ENCODE peak calls at places on chromosomes 13 and 19, in six cellular contexts. R is cardiac fibroblast, A is bronchial epithelial cell, U is NB4, Z is choroid plexus epithelial cell, F is GM12864. X is an unnamed sample.

GRCh38 chr19:4803736-4804695 is 12.5 kb downstream of the FEM1A start:
- DNase-seq in U (peak; percentile 66), Z (peak; percentile 47), R (peak; percentile 51), F (no peak), A (no peak), X (no peak)

GRCh38 chr19:15175609-15176008 is 25.2 kb downstream of the NOTCH3 start:
- DNase-seq in R (no peak), F (no peak), A (no peak), U (no peak), Z (no peak), X (no peak)

GRCh38 chr13:77506874-77507273 is 28.6 kb upstream of the SCEL start:
- DNase-seq in A (no peak), F (no peak), R (peak; percentile 1), U (peak; percentile 37), Z (peak; percentile 28), X (no peak)

GRCh38 chr13:97892717-97893116 is 60.8 kb upstream of the IPO5 start:
- DNase-seq in A (peak; percentile 70), F (no peak), Z (peak; percentile 38), U (no peak), R (peak; percentile 18), X (no peak)

GRCh38 chr19:41447732-41448332 is 4.9 kb downstream of the ERICH4 start:
- DNase-seq in F (no peak), R (no peak), Z (no peak), A (no peak), U (no peak), X (no peak)

GRCh38 chr19:18097217-18097992 is at the start of gene MAST3:
- DNase-seq in Z (peak; percentile 86), F (no peak), A (peak; percentile 53), R (peak; percentile 89), U (peak; percentile 87), X (peak; percentile 30)

GRCh38 chr19:34959021-34959420 is 5.0 kb downstream of the ZNF792 start:
- DNase-seq in A (no peak), R (no peak), U (no peak), F (no peak), Z (no peak), X (no peak)

GRCh38 chr19:43505186-43505456 is 575 bp upstream of the PHLDB3 start:
- DNase-seq in A (no peak), U (no peak), Z (no peak), R (no peak), F (no peak), X (no peak)

GRCh38 chr13:110126391-110126961 is 180.5 kb downstream of the COL4A1 start:
- DNase-seq in Z (peak; percentile 97), A (peak; percentile 97), R (peak; percentile 94), U (peak; percentile 59), F (no peak), X (no peak)

GRCh38 chr19:18091217-18091608 is 4.5 kb upstream of the IL12RB1 start:
- DNase-seq in Z (no peak), A (no peak), R (no peak), U (peak; percentile 81), F (peak; percentile 69), X (no peak)

GRCh38 chr19:51354742-51355148 is 11.4 kb downstream of the ETFB start:
- DNase-seq in Z (peak; percentile 57), U (no peak), R (peak; percentile 61), F (no peak), A (no peak), X (no peak)

GRCh38 chr19:3343619-3344502 is 22.5 kb upstream of the NFIC start:
- DNase-seq in Z (peak; percentile 89), A (peak; percentile 74), R (peak; percentile 94), U (peak; percentile 93), F (peak; percentile 60), X (peak; percentile 47)
- TF ChIP-seq CTCF in Z (no peak), A (peak; percentile 16), R (no peak), U (no peak), F (peak; percentile 13), X (no peak)

DNA sequence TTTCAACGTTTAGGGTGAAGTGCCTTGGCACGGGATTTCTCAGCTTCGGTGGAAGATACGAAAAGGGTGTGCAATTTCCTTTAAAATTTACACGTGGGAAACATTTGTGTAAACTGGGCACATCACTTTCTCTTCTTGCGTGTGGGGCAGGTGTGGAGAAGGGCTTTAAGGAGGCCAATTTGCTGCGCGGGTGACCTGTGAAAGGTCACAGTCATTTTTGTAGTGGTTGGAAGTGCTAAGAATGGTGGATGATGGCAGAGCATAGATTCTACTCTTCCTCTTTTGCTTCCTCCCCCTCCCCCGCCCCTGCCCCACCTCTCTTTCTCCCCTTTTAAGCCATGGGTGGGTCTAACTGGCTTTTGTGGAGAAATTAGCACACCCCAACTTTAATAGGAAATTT is 7.2 kb downstream of the SLITRK5 start:
- DNase-seq in U (no peak), A (no peak), Z (no peak), R (no peak), F (no peak), X (no peak)
- H3K4me3 ChIP-seq in U (no peak overlapping the region), A (no peak overlapping the region), Z (peak overlapping the region; percentile 58), R (no peak overlapping the region), F (no peak overlapping the region), X (peak overlapping the region; percentile 43)

DNA sequence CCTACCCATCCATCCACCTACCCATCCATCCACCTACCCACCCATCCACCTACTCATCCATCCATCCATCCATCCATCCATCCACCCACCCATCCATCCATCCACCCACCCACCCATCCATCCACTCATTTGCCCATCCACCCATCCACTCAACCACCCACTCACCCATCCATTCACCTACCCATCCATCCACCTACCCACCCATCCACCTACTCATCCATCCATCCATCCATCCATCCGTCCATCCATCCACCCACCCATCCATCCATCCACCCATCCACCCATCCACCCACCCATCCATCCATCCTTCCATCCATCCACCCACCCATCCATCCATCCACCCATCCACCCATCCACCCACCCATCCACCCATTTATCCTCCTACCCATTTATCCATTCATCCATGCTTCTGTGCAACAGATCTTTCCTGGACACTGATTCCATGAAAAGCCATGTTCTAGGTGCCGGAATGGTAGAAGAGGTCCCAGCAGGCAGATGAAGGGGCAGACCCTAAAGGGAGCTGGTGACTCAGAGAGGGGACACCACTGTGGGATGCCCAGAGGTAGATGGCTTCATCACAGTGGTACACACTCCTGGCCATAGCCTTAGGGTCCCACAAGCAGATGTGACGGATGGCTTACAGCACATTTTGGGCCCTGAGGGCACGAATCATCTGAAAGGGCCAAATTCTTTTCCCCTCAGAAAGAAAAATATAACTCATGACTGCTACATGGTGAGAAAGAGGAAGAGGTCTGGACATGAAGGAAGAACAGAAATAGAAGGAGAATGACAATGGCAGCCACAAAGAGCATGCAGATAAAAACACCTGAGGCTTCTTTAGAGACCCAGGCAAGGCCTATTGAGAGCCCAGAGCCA is 76.0 kb downstream of the KCTD15 start:
- DNase-seq in U (peak; percentile 12), R (no peak), Z (no peak), F (no peak), A (peak; percentile 76), X (no peak)
- TF ChIP-seq CTCF in U (no peak), R (no peak), Z (no peak), F (no peak), A (no peak), X (no peak)

DNA sequence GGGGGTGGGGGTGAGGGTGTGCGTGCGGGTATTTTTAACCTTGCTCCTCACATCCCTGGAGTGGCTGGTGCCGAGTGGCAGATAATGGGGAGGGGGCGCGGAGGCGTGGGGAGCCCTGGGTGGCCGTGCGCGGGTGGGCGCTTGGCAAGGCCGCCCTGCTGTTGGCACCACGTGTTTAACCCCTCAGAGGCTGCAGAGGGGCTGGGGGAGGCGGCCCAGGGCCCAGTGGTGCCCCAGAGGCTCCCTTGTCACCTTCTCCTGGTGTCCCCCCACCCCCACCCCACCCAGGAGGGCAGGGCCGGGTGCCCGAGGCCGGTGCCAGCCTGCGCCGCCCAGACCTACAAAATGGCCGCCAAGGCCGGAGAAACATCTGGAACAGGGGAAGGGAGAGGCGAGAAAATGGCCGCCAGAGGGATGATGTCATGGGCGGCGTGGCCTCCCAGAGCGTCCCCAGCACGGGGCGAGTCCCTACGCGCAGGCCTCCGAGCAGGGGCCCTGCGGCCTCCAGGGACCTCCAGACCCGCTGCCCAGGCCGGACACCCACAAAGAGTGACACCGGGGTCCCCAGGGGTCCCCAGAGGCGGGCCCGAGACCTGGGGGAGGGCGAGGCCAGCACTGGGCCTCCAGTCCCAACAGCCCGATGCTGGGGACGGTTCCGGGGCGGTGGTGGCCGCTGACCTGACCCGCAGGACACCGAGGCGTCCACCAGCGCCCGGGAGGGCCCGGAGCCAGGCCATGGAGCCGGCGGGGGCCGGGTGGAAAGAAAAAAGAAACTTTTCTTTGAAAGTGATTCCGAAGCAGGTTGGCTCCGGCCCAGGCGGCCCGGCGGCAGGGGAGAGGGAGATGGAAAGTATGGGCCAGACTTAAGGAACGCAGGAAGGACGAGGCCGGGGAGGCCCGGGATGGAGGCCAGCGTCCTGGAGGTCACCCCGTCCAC is 38.2 kb downstream of the NFIC start:
- DNase-seq in R (peak; percentile 93), F (no peak), U (no peak), A (peak; percentile 60), Z (peak; percentile 92), X (no peak)
- H3K4me3 ChIP-seq in R (peak overlapping the region; percentile 21), F (no peak overlapping the region), U (no peak overlapping the region), A (peak overlapping the region; percentile 16), Z (peak overlapping the region; percentile 44), X (no peak overlapping the region)

DNA sequence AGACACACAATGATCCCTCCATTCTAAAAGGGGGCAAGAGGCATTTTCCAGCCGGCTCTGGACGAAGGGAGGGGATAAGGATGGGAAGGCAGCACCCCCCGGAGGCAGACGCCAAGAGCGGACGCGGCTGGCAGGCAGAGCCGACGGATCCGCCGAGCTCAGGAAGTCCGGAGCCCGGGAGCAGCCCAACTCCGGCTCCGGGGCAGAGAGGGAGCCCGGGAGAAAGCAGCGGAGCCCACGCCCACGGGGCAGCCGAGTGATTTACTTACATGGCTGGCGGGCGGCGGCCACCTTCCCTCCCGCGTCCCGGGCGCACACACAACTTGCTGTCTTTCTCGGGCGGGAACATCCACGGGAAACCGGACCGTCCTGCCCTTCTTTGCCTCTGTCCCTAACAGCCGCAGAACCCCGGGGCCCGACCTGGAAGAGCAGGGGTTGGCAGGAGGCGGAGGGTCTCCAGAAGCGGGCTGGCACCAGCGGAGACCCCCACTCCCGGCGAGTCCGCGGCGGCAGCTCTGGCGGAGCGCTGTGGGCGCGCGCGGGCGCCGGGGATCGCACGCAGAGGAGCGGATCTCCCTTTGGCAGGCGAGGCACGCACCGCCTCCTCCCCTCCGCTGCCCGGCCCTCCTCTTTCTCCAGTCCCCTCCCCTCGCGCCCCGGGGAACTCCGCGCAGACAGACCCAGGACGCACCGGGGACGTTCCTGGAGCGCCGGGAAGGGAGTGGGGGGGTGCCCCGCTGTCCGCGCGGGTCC is at the start of gene LHFPL6:
- DNase-seq in Z (peak; percentile 84), U (peak; percentile 86), R (peak; percentile 85), F (peak; percentile 21), A (peak; percentile 64), X (no peak)
- TF ChIP-seq CTCF in Z (peak; percentile 63), U (no peak), R (peak; percentile 38), F (peak; percentile 1), A (peak; percentile 47), X (peak; percentile 28)

GRCh38 chr19:10294368-10294697 is 4.6 kb downstream of the ICAM5 start:
- DNase-seq in A (no peak), Z (no peak), U (no peak), R (no peak), F (no peak), X (no peak)

GRCh38 chr19:10295305-10295846 is 5.6 kb downstream of the ICAM5 start:
- DNase-seq in R (peak; percentile 42), F (no peak), Z (peak; percentile 48), A (no peak), U (no peak), X (no peak)

GRCh38 chr19:10293637-10294367 is 4.0 kb downstream of the ICAM5 start:
- DNase-seq in A (no peak), F (no peak), Z (no peak), U (no peak), R (no peak), X (no peak)

GRCh38 chr19:10292789-10293636 is 3.3 kb downstream of the ICAM5 start:
- DNase-seq in Z (no peak), U (no peak), R (no peak), F (no peak), A (no peak), X (no peak)

GRCh38 chr19:10295847-10296591 is 6.3 kb downstream of the ICAM5 start:
- DNase-seq in Z (no peak), U (no peak), F (no peak), R (no peak), A (no peak), X (no peak)
- H3K4me3 ChIP-seq in Z (peak overlapping the region; percentile 36), U (no peak overlapping the region), F (peak overlapping the region; percentile 57), R (peak overlapping the region; percentile 14), A (no peak overlapping the region), X (no peak overlapping the region)

X was measured in LNCaP clone FGC.